ENCODE peak calls at places on chromosomes 7 and 10, in ten cellular contexts. D, A, I, Q, U, E, G, O, X and T are unnamed samples.

GRCh38 chr7:55493416-55493815 is 78.9 kb downstream of the VOPP1 start:
- DNase-seq in I (no peak), E (peak), D (no peak), U (no peak), X (no peak), G (no peak), A (no peak), Q (no peak), O (no peak), T (no peak)

GRCh38 chr10:86520871-86521619 is 547 bp downstream of the WAPL start:
- DNase-seq in A (peak), I (peak), O (peak), Q (peak), U (peak), X (no peak), E (peak), D (peak), G (peak), T (no peak)

GRCh38 chr10:132893090-132893489 is 49.3 kb downstream of the CFAP46 start:
- DNase-seq in G (no peak), X (no peak), D (no peak), O (no peak), I (no peak), U (no peak), A (peak), Q (no peak), E (no peak), T (no peak)

GRCh38 chr7:150784120-150784736 is 15.9 kb downstream of the TMEM176B start:
- DNase-seq in U (no peak), E (no peak), O (no peak), Q (peak), I (no peak), D (peak), A (no peak), X (no peak), G (no peak), T (no peak)

GRCh38 chr7:121328508-121329459 is at the start of gene WNT16:
- DNase-seq in Q (no peak), U (no peak), E (no peak), O (peak), X (no peak), I (no peak), A (no peak), D (no peak), G (no peak), T (peak)

GRCh38 chr7:6730343-6730633 is 23.5 kb upstream of the ZNF12 start:
- DNase-seq in I (no peak), Q (no peak), U (no peak), E (peak), D (no peak), G (no peak), O (no peak), A (no peak), X (no peak), T (no peak)

GRCh38 chr10:95290801-95291633 is at the start of gene PDLIM1:
- DNase-seq in X (no peak), O (peak), Q (peak), D (peak), G (peak), U (peak), I (peak), E (peak), A (peak), T (peak)

GRCh38 chr10:6498771-6499170 is 81.3 kb downstream of the PRKCQ start:
- DNase-seq in A (no peak), Q (no peak), I (no peak), G (peak), D (no peak), E (no peak), X (no peak), O (no peak), U (peak), T (no peak)

GRCh38 chr10:113183543-113183942 is 233.5 kb downstream of the TCF7L2 start:
- DNase-seq in X (no peak), D (no peak), E (no peak), U (no peak), I (no peak), Q (no peak), O (peak), A (no peak), G (no peak), T (no peak)

GRCh38 chr10:110379831-110380230 is 75.1 kb upstream of the SMNDC1 start:
- DNase-seq in U (no peak), D (no peak), I (no peak), O (no peak), X (no peak), E (no peak), G (no peak), Q (no peak), A (no peak), T (no peak)

GRCh38 chr10:122347162-122347561 is 27.3 kb upstream of the PLEKHA1 start:
- DNase-seq in G (no peak), Q (no peak), O (no peak), D (no peak), U (no peak), X (no peak), E (no peak), I (no peak), A (no peak), T (no peak)

GRCh38 chr10:70740441-70741288 is 44.5 kb downstream of the TBATA start:
- DNase-seq in G (no peak), I (no peak), A (no peak), D (no peak), E (no peak), Q (no peak), O (no peak), U (no peak), X (no peak), T (no peak)

GRCh38 chr10:80276335-80276734 is 13.1 kb downstream of the MAT1A start:
- DNase-seq in I (no peak), X (no peak), A (no peak), D (no peak), E (no peak), U (no peak), Q (no peak), G (no peak), O (no peak), T (no peak)

GRCh38 chr10:16646474-16647059 is 124.9 kb upstream of the C1QL3 start:
- DNase-seq in Q (no peak), U (no peak), D (no peak), A (no peak), I (no peak), X (no peak), O (no peak), G (no peak), E (no peak), T (no peak)

GRCh38 chr7:15567036-15567435 is 5.2 kb upstream of the AGMO start:
- DNase-seq in E (no peak), O (no peak), X (no peak), U (no peak), G (no peak), Q (no peak), I (no peak), D (no peak), A (no peak), T (no peak)

DNA sequence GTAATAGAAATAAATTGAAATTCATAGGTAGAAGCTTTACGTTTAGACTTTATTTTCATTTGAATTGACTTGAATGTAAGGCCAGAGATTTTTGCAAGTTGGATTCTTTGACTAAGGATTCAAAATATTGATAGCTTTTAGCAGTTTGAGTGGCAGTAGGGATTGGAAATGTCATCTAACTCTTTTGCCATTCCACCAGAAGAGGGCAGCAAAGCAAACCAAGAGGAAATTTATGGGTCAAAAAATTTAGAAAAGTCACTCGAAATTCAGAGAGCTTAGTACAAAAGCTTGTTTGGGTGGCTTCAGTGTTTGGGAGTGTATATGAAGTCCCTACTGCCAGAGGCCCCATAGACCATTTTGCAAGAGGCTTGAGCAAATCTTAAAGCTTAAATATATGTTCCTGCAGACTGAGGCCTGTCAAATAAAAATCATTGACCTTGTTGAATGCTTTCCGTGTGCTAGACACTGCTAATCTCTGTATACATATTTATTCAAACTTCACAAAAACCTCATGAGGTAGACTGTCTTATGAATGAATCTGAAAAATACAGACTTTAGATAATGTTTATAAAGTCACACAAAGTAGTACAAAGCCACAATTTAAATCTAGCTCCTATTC is 44.6 kb upstream of the RSBN1L start:
- DNase-seq in U (no peak), O (peak), G (peak), I (peak), Q (no peak), X (no peak), A (no peak), D (peak), E (peak), T (no peak)
- TF ChIP-seq CTCF in U (peak), O (peak), G (peak), I (peak), Q (peak), X (peak), A (peak), D (peak), E (peak), T (no peak)

GRCh38 chr10:128422999-128423398 is 296.8 kb upstream of the MKI67 start:
- DNase-seq in D (no peak), O (no peak), A (no peak), E (no peak), U (no peak), G (no peak), I (no peak), Q (no peak), X (no peak), T (no peak)

GRCh38 chr10:128422221-128422620 is 296.0 kb upstream of the MKI67 start:
- DNase-seq in I (no peak), D (no peak), U (no peak), O (no peak), X (no peak), G (no peak), A (no peak), Q (no peak), E (no peak), T (no peak)

GRCh38 chr10:128420623-128421022 is 294.4 kb upstream of the MKI67 start:
- DNase-seq in A (no peak), G (no peak), X (no peak), O (no peak), Q (no peak), U (no peak), I (no peak), E (no peak), D (no peak), T (no peak)

GRCh38 chr10:128419466-128420019 is 293.3 kb upstream of the MKI67 start:
- DNase-seq in G (no peak), Q (no peak), I (no peak), X (no peak), U (no peak), O (no peak), D (no peak), A (no peak), E (no peak), T (no peak)

DNA sequence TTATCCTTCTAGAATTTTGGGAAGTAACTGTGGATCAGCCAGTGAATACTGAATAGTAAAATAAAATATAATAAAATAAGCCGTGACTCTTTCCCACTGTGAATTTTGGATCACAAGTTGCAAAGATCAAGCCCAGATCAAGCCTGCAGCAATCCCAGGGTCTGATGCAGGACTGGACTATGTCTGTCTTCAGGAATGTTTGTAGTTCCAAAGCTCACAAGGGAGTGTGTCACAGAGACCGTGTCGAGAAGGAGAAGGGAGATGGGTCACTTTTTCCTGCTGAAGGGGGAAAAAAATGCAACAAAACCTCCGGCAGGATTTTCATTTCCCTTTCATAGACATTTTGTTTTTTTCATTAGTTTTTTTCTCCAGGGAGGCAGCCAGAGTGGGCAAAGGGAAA is 295.5 kb upstream of the MKI67 start:
- DNase-seq in G (no peak), D (no peak), Q (no peak), O (no peak), I (no peak), A (no peak), X (no peak), E (no peak), U (no peak), T (no peak)
- TF ChIP-seq CTCF in G (no peak), D (no peak), Q (no peak), O (no peak), I (no peak), A (no peak), X (no peak), E (no peak), U (no peak), T (no peak)

GRCh38 chr7:1523208-1523607 is 7.3 kb upstream of the MAFK start:
- DNase-seq in O (no peak), Q (peak), X (no peak), D (no peak), A (no peak), E (no peak), U (no peak), G (no peak), I (no peak), T (no peak)
- TF ChIP-seq CTCF in O (no peak), Q (no peak), X (no peak), D (no peak), A (no peak), E (no peak), U (no peak), G (no peak), I (no peak), T (no peak)

DNA sequence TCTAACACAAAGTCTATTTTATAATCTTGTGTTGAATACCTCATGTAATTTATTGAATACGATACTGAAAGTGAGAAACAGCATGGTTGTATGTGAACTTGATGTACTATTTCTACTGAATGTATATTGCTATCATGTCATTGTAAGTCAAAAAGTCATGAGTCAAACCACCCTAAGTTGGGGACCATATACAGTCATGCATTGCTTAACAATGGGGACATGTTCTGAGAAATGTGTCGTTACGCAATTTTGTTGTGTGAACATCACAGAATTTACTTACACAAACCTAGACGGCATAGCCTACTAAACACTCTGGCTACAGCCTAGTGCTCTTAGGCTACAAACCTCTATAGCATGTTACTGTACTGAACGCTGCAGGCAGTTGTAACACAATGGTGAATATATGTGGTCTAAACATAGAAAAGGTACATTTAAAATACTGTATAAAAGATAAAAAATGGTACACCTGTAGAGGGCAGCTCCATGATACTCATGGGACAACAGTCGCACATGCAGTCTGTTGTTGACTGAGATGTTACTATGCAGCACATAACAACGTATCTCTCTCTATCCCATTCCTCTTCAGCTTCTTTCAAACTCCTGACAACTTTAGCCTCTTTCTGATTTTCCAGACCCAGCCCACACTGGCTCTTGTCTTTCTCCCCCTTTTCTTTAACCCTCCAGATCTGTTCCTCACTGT is 90.0 kb downstream of the SNX10 start:
- DNase-seq in U (no peak), A (no peak), D (no peak), G (no peak), O (no peak), I (no peak), Q (no peak), E (no peak), X (no peak), T (no peak)
- TF ChIP-seq CTCF in U (no peak), A (no peak), D (no peak), G (no peak), O (no peak), I (no peak), Q (no peak), E (no peak), X (no peak), T (no peak)

DNA sequence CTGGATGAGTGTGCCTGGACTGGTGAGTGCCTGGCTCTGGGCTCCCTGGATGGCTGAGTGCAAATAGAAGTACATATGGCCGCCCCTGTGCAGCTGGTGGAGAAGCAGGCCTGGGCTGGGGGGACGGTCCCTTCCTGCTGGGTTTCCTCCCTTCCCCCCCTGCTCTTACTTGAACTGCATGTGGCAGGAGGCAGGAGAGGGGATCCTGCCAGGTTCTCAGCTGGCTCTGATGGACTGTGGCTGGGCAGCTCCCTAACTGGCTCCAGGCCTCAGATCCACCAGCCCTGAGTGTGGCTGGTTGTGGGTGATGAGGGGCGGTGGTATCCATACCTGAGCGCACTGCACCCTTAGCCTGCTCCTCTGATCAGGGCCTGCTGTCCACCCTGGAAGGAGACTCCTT is 26.9 kb downstream of the ADCY1 start:
- DNase-seq in I (no peak), E (no peak), A (no peak), G (no peak), U (no peak), O (no peak), Q (no peak), X (no peak), D (no peak), T (no peak)
- TF ChIP-seq CTCF in I (no peak), E (no peak), A (no peak), G (no peak), U (no peak), O (no peak), Q (no peak), X (no peak), D (no peak), T (no peak)

DNA sequence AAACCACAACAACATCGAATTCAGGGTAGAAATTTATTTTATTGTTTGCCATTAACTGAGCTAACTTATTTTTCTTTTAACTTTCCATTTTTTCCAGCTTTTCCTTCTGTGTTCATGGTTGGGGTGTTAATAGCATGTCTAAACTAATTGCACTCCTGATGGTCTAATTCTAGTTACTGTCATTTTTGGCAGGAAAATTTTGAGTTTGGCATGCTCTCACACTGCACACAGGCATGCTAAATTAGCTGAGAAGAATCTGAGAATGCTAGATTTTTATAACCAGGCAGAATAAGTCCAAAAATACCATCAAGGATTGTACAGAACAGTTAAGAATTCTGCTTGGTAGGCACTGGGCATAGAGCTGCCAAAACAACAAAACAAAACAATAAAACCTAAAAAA is 58.1 kb upstream of the SYPL1 start:
- DNase-seq in D (no peak), O (no peak), I (no peak), G (no peak), Q (no peak), X (no peak), E (no peak), A (no peak), U (no peak), T (no peak)
- TF ChIP-seq CTCF in D (no peak), O (no peak), I (no peak), G (no peak), Q (no peak), X (no peak), E (no peak), A (no peak), U (no peak), T (no peak)